ENCODE peak calls at places on chromosomes 5 and 9, in nine cellular contexts. B is GM23248, W is body of pancreas, V is mucosa of descending colon, F is breast epithelium, E is psoas muscle, J is heart right ventricle, Y is fibroblast of lung, R is uterus. Z is an unnamed sample. For H3K4me1, the result is how much of the 10 kb centered on the place peaks cover.

GRCh38 chr5:173866249-173867172 is 21.6 kb upstream of the CPEB4 start:
- DNase-seq in B (no peak), W (no peak), V (no peak), F (no peak), E (no peak), J (peak), Y (no peak), R (no peak), Z (no peak)

GRCh38 chr5:174829511-174829864 is 105.1 kb downstream of the MSX2 start:
- DNase-seq in B (no peak), W (no peak), V (no peak), F (no peak), E (no peak), J (no peak), Y (no peak), R (no peak), Z (no peak)

GRCh38 chr5:55570026-55570425 is 35.3 kb upstream of the PLPP1 start:
- DNase-seq in B (peak), W (no peak), V (no peak), F (peak), E (no peak), J (no peak), Y (peak), R (no peak), Z (no peak)

GRCh38 chr5:30808996-30809395 is 384.5 kb upstream of the CDH6 start:
- DNase-seq in B (peak), W (no peak), V (no peak), F (no peak), E (no peak), J (no peak), Y (peak), R (no peak), Z (no peak)

GRCh38 chr9:136311037-136311432 is 7.1 kb upstream of the CCDC187 start:
- DNase-seq in B (no peak), W (no peak), V (no peak), F (no peak), E (no peak), J (no peak), Y (no peak), R (no peak), Z (no peak)

GRCh38 chr5:6568383-6568782 is 64.5 kb downstream of the NSUN2 start:
- DNase-seq in B (no peak), W (no peak), V (no peak), F (no peak), E (no peak), J (no peak), Y (no peak), R (no peak), Z (no peak)

GRCh38 chr9:128703616-128704355 is 1.5 kb downstream of the PKN3 start:
- DNase-seq in B (no peak), W (no peak), V (no peak), F (no peak), E (peak), J (peak), Y (no peak), R (peak), Z (no peak)

GRCh38 chr5:15752886-15753285 is 252.9 kb downstream of the FBXL7 start:
- DNase-seq in B (peak), W (no peak), V (peak), F (no peak), E (peak), J (peak), Y (peak), R (peak), Z (no peak)

GRCh38 chr9:134552349-134552990 is 89.1 kb upstream of the COL5A1 start:
- DNase-seq in B (no peak), W (no peak), V (no peak), F (no peak), E (no peak), J (no peak), Y (no peak), R (no peak), Z (no peak)

DNA sequence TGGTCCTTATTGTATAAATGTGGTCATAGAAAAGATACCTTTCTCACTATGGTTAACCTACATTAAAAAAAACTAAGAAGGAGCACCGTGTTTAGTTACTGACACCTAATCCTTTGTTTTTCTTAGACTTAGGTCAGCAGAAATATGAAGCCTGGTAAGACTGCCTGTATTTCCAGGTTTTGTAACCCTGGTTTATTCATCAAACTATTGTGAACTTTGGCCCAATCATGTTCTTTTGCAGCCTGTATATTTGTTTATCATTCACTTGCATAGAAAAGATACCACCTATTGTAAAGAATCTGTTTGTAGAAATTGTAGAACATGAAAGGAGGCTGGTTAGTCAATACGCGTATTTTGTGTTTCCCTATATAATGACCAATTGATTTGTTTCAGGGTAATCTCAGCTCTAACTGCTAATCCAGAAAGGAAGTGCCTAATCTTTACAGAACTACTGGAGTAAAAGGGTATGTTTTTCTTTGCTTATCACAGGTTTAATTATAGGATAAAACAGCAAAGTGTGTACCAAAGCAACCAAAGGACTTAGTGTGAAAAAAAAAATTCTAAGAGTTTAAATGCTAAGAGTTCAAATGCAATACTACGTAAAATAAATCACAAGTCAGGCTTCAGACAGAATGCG is 103.6 kb downstream of the LURAP1L start:
- DNase-seq in B (peak), W (no peak), V (no peak), F (no peak), E (no peak), J (no peak), Y (peak), R (no peak), Z (no peak)
- H3K4me1 ChIP-seq in B (half or more), W (under half), V (under half), F (under half), E (under half), J (under half), Y (under half), R (under half), Z (under half)

GRCh38 chr9:121372563-121373400 is 2.7 kb upstream of the STOM start:
- DNase-seq in B (peak), W (no peak), V (no peak), F (no peak), E (no peak), J (no peak), Y (peak), R (peak), Z (peak)
- H3K4me1 ChIP-seq in B (under half), W (under half), V (under half), F (under half), E (under half), J (half or more), Y (under half), R (under half), Z (under half)

DNA sequence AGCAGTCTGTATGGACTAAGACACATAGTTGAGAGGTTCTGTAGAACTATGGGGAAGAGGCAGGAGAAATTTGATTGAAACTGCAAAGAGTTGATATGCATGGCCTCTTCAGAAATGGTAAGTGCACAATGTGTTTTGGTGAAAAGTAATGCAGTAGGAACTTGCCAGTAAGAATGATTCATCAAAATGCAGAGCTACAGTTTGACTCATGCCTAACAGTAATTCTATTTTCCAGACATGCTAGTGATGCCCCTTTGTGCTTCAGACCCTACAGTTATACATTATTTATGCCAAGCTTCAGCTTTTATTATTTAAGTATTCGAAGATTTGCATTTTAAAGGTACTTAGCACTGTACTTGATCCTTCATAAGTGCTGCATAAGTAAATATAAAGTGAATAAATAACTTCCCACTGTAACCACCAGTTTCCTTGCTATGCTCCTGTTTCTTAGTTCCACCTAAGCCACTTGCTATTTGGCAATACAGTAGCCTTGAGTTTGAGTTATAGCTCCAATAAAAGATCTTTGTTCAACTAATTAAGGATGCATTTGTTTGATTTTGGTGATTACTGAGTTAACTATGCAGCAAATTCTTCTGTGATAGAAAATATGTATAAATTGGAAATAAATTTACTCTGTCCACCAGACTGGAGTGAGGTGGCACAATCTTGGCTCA is 3.6 kb upstream of the SPATA31E1 start:
- DNase-seq in B (peak), W (no peak), V (no peak), F (no peak), E (no peak), J (no peak), Y (peak), R (no peak), Z (peak)
- H3K4me1 ChIP-seq in B (under half), W (under half), V (under half), F (under half), E (under half), J (under half), Y (under half), R (under half), Z (under half)

GRCh38 chr9:92960561-92961290 is 13.4 kb downstream of the FGD3 start:
- DNase-seq in B (no peak), W (no peak), V (no peak), F (no peak), E (no peak), J (no peak), Y (no peak), R (no peak), Z (no peak)
- H3K4me1 ChIP-seq in B (under half), W (under half), V (under half), F (under half), E (under half), J (under half), Y (under half), R (under half), Z (under half)

GRCh38 chr5:91373016-91373415 is 10.1 kb downstream of the ARRDC3 start:
- DNase-seq in B (no peak), W (no peak), V (no peak), F (no peak), E (no peak), J (no peak), Y (no peak), R (no peak), Z (no peak)
- H3K4me1 ChIP-seq in B (under half), W (under half), V (under half), F (under half), E (half or more), J (under half), Y (under half), R (under half), Z (under half)

DNA sequence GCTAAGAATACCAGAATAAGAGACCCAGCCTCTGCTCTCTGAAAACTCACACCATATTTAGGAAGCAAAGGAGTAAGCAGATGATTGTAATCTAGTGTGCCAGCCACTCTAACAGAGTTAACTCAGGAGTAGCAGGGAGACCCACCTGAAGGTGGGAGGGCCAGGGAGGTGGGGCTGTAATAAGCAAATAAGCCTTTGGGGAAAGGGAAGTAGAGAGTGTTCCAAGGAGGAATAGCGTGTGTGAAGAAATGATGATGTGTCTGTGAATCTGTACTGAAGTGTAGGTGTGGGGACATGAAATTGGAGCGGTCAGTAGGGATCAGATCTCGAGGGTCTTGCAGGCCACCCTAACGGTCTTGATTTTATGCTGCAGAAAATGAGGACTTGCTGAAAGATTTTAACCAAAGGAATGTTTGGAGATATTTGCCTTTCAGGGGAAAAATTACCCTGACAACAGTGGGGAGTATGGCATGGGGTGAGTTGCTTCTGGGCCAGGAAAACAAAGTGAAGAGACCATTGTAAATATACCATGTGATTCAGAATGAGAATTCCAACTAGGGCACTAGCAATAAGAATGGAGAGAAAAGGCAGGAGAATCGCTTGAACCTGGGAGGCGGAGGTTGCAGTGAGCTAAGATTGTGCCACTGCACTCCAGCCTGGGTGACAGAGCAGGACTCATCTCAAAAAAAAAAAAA is 44.1 kb upstream of the FSD1L start:
- DNase-seq in B (no peak), W (no peak), V (no peak), F (no peak), E (no peak), J (no peak), Y (no peak), R (no peak), Z (no peak)
- H3K4me1 ChIP-seq in B (under half), W (under half), V (under half), F (under half), E (under half), J (under half), Y (under half), R (under half), Z (under half)

DNA sequence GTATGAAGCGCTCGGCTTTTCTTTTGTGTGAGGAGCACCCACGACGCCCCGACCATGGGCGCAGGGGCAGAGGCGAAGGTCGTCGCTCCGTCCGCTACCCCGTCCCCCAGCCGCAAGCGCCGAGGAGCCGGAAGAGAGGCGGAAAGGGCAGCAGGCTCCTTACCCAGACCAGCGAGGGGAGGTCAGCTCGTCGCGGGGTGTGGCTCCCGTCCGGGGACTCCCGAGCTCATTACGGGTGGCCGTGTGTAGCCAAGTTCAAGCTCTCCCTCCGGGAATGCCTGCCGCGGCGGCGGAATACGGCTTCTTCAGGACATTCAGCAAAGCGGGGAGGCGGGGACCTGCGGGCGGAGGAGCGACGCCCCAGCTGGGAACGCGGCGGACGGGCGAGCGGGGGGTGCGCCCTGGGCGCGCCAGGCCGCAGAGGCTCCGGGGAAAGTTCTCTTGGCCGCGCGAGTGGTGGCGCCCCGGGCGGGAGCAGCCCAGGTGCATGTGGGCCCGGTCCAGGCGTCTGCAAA is 576 bp upstream of the EPB41L4A start:
- DNase-seq in B (peak), W (peak), V (peak), F (peak), E (no peak), J (peak), Y (peak), R (peak), Z (peak)
- H3K4me1 ChIP-seq in B (under half), W (under half), V (under half), F (under half), E (under half), J (under half), Y (under half), R (under half), Z (under half)

GRCh38 chr9:91177081-91177480 is 184.6 kb downstream of the AUH start:
- DNase-seq in B (no peak), W (no peak), V (no peak), F (peak), E (no peak), J (no peak), Y (no peak), R (no peak), Z (no peak)
- H3K4me1 ChIP-seq in B (under half), W (under half), V (under half), F (under half), E (under half), J (under half), Y (under half), R (under half), Z (under half)

DNA sequence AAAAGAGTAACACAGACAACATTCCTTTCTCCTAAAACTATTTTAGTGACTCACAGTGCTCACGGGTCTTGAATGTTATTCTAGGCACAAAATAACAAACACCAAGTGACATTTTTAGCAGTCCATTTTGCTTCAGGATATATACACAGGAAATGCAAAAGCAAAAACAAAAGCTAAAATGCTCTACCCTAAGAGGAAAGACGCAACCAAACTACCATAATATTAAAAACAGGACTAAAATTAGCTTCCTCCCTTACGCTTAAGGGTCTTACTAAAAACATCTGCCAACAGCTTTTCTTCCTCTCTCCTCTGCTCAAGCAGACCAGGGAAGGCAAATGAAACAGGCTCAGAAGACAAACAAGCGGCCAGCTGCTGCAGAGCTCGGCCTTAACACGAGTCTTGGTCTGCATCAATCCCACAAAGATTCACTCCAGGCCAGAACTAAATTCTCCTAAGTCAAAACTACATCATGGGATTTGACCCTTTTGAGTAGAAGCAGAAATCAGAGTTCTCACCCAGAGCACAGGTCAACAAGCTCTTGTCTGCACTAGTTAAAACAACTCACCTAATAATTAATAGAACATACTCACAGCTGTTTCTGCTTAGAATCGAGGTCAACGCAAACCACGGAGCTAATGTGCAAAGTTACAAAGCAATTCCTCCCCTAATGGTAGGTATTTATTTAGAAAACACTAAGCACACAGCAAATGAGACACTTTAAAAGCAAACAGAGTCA is 62.3 kb downstream of the RAPGEF1 start:
- DNase-seq in B (peak), W (no peak), V (no peak), F (no peak), E (no peak), J (no peak), Y (peak), R (no peak), Z (peak)
- H3K4me1 ChIP-seq in B (under half), W (under half), V (under half), F (under half), E (half or more), J (half or more), Y (under half), R (under half), Z (under half)

Z was measured in foreskin keratinocyte.